ENCODE peak calls at places on chromosomes 4 and X, in five cellular contexts. F is tibial nerve, R is WTC11, E is cardiac fibroblast, S is choroid plexus epithelial cell. G is an unnamed sample.
A peak's percentile ranks its signal among the peaks of the same experiment; 100 is the strongest.

GRCh38 chrX:13197961-13198761 is 121.7 kb downstream of the ATXN3L start:
- DNase-seq in R (peak; percentile 26), F (no peak), E (no peak), S (no peak), G (no peak)

GRCh38 chrX:46444011-46444410 is 101.2 kb downstream of the ZNF674 start:
- DNase-seq in F (no peak), R (no peak), E (peak; percentile 73), S (peak; percentile 87), G (peak; percentile 71)

GRCh38 chr4:78653655-78654054 is 102.1 kb downstream of the ANXA3 start:
- DNase-seq in R (no peak), E (no peak), S (peak; percentile 59), F (no peak), G (peak; percentile 35)

GRCh38 chr4:4182835-4183568 is 43.7 kb downstream of the OTOP1 start:
- DNase-seq in S (peak; percentile 26), F (no peak), R (peak; percentile 79), E (peak; percentile 31), G (peak; percentile 15)

GRCh38 chr4:114108869-114109268 is 129.4 kb upstream of the ARSJ start:
- DNase-seq in S (peak; percentile 34), R (no peak), E (peak; percentile 69), F (no peak), G (peak; percentile 23)

GRCh38 chr4:138555107-138555506 is 313.0 kb upstream of the SLC7A11 start:
- DNase-seq in F (no peak), E (no peak), R (no peak), S (no peak), G (no peak)

GRCh38 chr4:7206385-7206784 is 14.0 kb downstream of the SORCS2 start:
- DNase-seq in F (no peak), R (no peak), E (peak; percentile 64), S (peak; percentile 69), G (peak; percentile 59)

GRCh38 chrX:54920610-54921426 is at the start of gene TRO:
- DNase-seq in R (peak; percentile 56), F (no peak), E (no peak), S (peak; percentile 35), G (no peak)

GRCh38 chr4:25767877-25768475 is 94.8 kb downstream of the SEL1L3 start:
- DNase-seq in E (peak; percentile 81), S (peak; percentile 91), F (peak; percentile 26), R (peak; percentile 62), G (peak; percentile 87)

GRCh38 chr4:81621490-81621889 is 149.8 kb upstream of the RASGEF1B start:
- DNase-seq in S (no peak), E (no peak), R (no peak), F (no peak), G (no peak)

GRCh38 chrX:39309721-39310152 is 508.5 kb downstream of the MID1IP1 start:
- DNase-seq in F (no peak), R (no peak), E (peak; percentile 5), S (peak; percentile 47), G (peak; percentile 46)

GRCh38 chr4:122117743-122118142 is 34.4 kb upstream of the BLTP1 start:
- DNase-seq in R (no peak), S (no peak), E (peak; percentile 40), F (no peak), G (peak; percentile 22)

DNA sequence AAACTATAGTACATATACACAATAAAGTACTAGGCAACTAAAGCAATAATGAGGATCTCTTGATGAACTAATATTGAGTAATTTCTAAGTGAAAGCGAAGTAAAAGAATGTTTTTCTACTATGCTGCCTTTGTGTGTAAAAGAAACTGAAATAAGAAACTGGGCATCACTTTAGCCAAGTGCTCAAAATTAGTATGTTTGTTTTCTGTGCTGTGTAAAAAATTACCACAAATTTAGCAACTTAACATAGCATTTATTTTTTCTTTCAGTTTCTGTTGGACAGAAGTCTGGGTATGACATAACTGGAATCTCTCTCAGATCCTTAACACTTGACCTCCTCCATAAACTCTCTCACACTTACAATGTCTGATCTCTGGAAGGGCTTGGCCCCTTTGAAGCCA is 687.1 kb upstream of the MAGEB2 start:
- DNase-seq in S (no peak), E (no peak), R (no peak), F (no peak), G (no peak)
- TF ChIP-seq CTCF in S (no peak), E (no peak), R (no peak), F (no peak), G (no peak)

GRCh38 chrX:75181721-75182120 is 25.6 kb upstream of the ABCB7 start:
- DNase-seq in S (peak; percentile 8), E (peak; percentile 60), F (no peak), R (no peak), G (peak; percentile 6)
- TF ChIP-seq CTCF in S (no peak), E (no peak), F (no peak), R (no peak), G (no peak)

GRCh38 chr4:184010696-184011095 is 105.6 kb downstream of the STOX2 start:
- DNase-seq in E (no peak), S (no peak), R (no peak), F (no peak), G (no peak)
- TF ChIP-seq CTCF in E (no peak), S (no peak), R (no peak), F (no peak), G (no peak)

DNA sequence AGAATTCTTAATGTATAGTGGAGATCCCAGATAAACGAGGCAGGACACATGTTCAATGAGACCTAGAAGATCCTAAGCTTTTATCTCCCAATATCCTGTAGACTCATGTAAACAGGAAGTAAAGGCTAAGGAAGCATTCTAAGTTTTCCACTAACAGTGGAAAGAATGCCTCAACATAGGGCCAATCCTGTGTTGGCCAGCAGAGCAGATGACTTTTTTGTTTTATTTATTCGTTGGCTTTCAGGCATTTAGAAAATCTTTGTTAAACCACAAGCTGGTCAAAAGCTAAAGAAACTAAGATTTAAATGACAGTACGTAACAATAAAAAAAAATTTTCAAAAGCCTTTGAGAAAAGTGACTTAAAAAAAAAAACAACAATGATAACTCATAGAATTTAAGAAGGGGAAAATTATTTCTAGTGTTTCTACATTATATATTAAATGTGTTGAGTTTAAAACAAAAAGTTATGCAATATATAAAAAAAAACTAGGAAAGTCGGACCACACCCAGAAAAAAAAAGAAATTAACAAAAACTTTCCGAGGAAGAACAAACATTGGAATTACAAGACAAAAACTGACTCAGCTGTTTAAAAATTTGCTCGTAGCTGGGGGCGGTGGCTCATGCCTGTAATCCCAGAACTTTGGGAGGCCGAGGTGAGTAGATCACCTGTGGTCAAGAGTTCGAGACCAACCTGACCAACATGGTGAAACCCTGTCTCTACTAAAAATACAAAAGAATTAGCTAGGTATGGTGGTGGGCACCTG is 759.3 kb downstream of the FSTL5 start:
- DNase-seq in R (no peak), F (no peak), S (peak; percentile 30), E (no peak), G (no peak)
- TF ChIP-seq CTCF in R (no peak), F (no peak), S (no peak), E (no peak), G (no peak)

DNA sequence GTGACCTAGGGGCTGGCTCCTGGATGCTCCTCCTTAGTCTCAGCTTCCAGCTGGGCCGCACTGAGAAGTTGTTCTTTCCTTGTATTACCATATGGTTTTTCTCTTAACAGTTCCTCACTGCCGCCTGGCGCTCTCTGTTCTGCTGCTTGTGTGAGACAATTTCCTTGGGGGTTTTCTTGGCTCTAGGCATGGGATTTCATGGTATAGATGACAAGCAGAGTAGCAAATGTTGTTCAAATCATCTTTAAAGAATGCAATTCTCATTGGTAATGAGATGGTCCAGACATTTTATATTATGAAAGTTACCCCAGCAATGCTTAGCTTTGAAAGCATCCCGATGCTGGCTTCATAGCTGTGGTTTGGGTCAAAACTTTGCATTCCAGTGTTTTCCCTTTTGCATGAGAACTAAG is 37.6 kb downstream of the SEPTIN11 start:
- DNase-seq in E (peak; percentile 99), S (peak; percentile 98), R (peak; percentile 29), F (no peak), G (peak; percentile 95)
- TF ChIP-seq CTCF in E (peak; percentile 31), S (peak; percentile 56), R (no peak), F (no peak), G (peak; percentile 22)

DNA sequence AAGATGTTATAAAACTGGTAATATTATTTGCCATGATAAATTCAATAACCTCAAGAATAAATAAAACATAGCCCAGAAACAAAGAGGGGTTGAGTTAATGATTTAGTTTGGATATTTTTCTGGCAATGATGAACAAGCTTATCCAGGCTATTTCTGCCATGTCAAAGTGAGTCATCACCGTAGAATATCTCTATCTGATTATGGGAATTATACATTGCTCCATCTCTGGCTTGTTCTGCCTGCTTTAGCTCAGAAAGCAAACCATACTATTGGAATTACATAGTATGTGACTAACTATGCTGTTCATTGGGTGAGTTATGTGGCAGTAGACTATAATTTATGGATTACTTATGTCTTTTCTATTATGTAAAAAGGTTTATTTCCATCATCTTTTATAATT is 680.1 kb upstream of the AADAT start:
- DNase-seq in R (no peak), E (no peak), F (no peak), S (peak; percentile 2), G (no peak)
- TF ChIP-seq CTCF in R (no peak), E (no peak), F (no peak), S (no peak), G (no peak)

DNA sequence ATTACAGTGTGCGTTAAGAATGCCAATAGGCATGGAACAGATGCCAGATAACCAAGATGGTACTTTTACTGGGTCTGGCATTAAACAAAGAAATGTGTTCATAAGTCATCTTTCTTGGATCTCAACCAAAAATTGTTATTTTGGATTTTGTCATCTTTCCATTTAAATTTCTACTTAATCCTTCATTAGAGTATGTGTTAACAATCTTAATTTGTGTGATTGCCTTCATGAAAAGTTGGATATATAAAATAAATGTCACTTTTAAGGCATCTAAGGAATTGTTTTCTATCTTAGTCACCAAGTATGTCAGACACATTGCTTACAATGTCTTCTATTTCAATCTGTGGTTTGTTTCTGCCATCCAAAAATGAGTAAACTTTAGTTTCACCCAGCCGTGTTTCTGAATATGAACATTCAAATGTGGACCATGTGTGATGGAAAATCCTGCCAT is 87.5 kb downstream of the PALLD start:
- DNase-seq in E (peak; percentile 82), F (no peak), R (no peak), S (peak; percentile 68), G (no peak)
- TF ChIP-seq CTCF in E (no peak), F (no peak), R (no peak), S (no peak), G (no peak)